ENCODE peak calls at places on chromosomes 5 and 9, in eight cellular contexts. Y is activated CD8-positive, alpha-beta T cell treated with anti-CD3 and anti-CD28 coated beads for 36 hours; E is breast epithelium; M is fibroblast of pulmonary artery; J is AG10803; A is fibroblast of mammary gland; G is H1; N is tibial artery. U is an unnamed sample.

GRCh38 chr9:104881991-104882555 is 45.9 kb downstream of the ABCA1 start:
- DNase-seq in N (no peak), A (no peak), G (no peak), J (no peak), E (no peak), M (no peak), Y (no peak), U (no peak)

GRCh38 chr5:112419596-112420110 is 576 bp upstream of the EPB41L4A start:
- DNase-seq in A (peak), Y (peak), J (peak), G (no peak), E (peak), M (peak), N (peak), U (no peak)

GRCh38 chr5:321726-322251 is 275 bp downstream of the AHRR start:
- DNase-seq in J (no peak), M (no peak), E (no peak), A (no peak), Y (peak), G (no peak), N (no peak), U (no peak)

GRCh38 chr5:115549154-115549553 is 4.6 kb upstream of the FEM1C start:
- DNase-seq in Y (peak), M (peak), J (no peak), G (peak), E (no peak), N (no peak), A (peak), U (no peak)

GRCh38 chr5:60959156-60959555 is 14.2 kb downstream of the NDUFAF2 start:
- DNase-seq in M (peak), J (peak), G (no peak), N (no peak), Y (no peak), E (no peak), A (peak), U (peak)

GRCh38 chr5:173315495-173316352 is 12.5 kb downstream of the STC2 start:
- DNase-seq in Y (peak), A (peak), E (peak), G (no peak), J (peak), M (peak), N (peak), U (peak)

GRCh38 chr5:170638454-170639220 is 134.8 kb downstream of the KCNIP1 start:
- DNase-seq in M (peak), G (peak), E (peak), N (peak), Y (peak), J (peak), A (peak), U (peak)

GRCh38 chr5:180130291-180130869 is 58.8 kb upstream of the RNF130 start:
- DNase-seq in N (no peak), Y (no peak), J (no peak), E (peak), M (no peak), A (no peak), G (no peak), U (no peak)

GRCh38 chr5:1079961-1080360 is 31.9 kb downstream of the SLC12A7 start:
- DNase-seq in J (no peak), E (no peak), G (no peak), N (no peak), A (no peak), Y (no peak), M (no peak), U (no peak)

GRCh38 chr5:38479315-38479904 is 77.0 kb downstream of the LIFR start:
- DNase-seq in N (no peak), A (peak), Y (no peak), M (no peak), J (no peak), G (no peak), E (no peak), U (no peak)

GRCh38 chr5:38478166-38478565 is 78.3 kb downstream of the LIFR start:
- DNase-seq in G (no peak), M (no peak), A (no peak), N (no peak), Y (no peak), E (no peak), J (no peak), U (no peak)

GRCh38 chr5:38483788-38484398 is 72.6 kb downstream of the LIFR start:
- DNase-seq in G (no peak), J (no peak), N (no peak), A (no peak), M (no peak), Y (no peak), E (no peak), U (no peak)
- TF ChIP-seq CTCF in G (peak), J (no peak), N (no peak), A (no peak), M (no peak), Y (no peak), E (no peak), U (peak)

DNA sequence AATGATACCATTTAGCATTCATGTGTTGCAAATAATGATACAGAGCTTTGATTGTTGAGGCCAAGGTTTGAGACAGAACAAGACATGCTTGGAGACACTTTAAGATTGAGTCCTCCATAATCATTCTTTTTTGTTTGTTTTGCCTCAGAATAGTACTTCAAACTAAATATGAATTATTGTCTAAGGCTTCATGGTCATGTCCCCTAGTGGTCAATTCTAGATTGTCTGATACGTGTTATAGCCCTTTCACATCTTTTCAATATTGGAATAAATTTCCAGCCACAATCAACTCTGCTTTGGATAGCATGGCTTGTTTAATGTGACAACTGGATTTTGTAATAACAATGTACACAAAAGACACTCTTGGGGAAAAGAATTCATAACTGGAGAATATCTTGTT is 64.2 kb downstream of the PRLR start:
- DNase-seq in N (no peak), Y (no peak), A (no peak), J (no peak), M (no peak), G (no peak), E (no peak), U (no peak)
- TF ChIP-seq CTCF in N (no peak), Y (no peak), A (peak), J (no peak), M (peak), G (no peak), E (no peak), U (peak)

DNA sequence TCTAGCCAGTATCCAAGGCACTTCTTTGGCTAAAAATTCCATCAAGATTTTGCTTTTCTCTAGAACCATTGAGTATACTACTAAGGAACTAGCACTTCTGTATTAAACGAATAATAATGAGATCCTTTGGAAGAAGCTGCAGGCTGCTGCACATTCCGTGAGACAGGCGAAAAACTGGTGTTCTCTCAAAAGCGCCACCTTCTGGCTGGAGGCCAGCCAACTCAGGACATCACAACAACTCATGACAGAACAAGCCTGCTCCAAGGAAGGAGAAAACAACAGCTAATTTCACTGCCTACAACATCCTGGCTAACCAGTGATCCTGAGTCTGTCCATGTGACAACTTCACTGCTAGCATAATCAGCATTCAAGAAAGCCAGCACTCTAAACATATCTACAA is 150.4 kb downstream of the YTHDC2 start:
- DNase-seq in G (peak), M (peak), N (peak), J (peak), E (no peak), Y (peak), A (peak), U (peak)
- TF ChIP-seq CTCF in G (peak), M (peak), N (no peak), J (peak), E (no peak), Y (peak), A (no peak), U (peak)

DNA sequence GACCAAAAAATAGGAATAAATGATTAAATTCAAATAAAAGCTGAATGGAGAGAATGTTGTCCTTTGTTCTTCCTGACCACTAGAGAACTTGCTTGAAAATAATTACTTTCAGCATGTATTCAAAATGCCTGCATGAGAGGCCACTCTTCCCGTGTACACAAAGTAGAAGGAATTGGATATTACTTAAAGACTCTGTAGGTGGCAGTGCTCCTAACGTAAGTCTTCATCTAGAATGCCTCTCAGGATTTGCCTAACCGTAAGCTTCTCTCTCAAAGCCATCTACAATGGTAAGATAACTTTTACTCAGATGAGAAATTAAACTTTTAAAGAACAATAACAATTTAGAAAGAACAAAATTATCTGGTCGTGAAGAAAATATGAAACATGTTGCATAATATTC is 620.0 kb upstream of the CCNG1 start:
- DNase-seq in N (no peak), G (no peak), E (no peak), Y (no peak), M (no peak), A (no peak), J (no peak), U (no peak)
- TF ChIP-seq CTCF in N (no peak), G (no peak), E (no peak), Y (no peak), M (no peak), A (no peak), J (no peak), U (no peak)

GRCh38 chr5:21391506-21391905 is 1403.5 kb upstream of the CDH18 start:
- DNase-seq in N (no peak), J (no peak), E (no peak), Y (no peak), G (no peak), A (peak), M (no peak), U (no peak)
- TF ChIP-seq CTCF in N (peak), J (no peak), E (no peak), Y (no peak), G (no peak), A (no peak), M (no peak), U (peak)

DNA sequence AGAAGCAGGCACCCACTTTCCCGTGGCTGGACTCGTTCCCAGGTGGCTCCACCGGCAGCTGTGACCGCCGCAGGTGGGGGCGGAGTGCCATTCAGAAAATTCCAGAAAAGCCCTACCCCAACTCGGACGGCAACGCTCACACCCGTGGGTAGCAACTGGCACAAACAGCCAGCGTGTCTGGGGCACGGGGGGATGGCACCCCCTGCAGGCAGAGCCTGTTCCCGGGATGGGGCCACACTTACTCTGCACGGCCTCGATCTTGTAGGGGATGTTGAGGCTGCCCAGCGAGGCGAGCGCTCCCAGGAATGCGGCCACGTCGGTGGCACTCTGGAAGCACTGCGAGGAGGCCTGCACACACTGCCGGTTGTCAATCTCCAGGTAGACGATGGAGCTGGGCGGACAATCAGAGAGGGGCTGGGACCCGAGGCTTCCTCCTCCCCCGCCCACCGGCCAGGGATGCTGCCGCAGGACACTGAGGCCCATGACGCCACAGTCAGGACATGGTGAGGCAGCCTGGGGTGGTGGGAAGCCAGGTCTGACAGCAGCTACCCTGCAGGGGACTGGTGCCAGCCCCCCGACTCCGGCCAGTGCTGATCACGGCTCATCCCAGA is 20.2 kb upstream of the SEC16A start:
- DNase-seq in N (no peak), Y (no peak), M (no peak), G (no peak), J (no peak), A (no peak), E (no peak), U (no peak)
- TF ChIP-seq CTCF in N (no peak), Y (no peak), M (peak), G (no peak), J (no peak), A (no peak), E (no peak), U (peak)

DNA sequence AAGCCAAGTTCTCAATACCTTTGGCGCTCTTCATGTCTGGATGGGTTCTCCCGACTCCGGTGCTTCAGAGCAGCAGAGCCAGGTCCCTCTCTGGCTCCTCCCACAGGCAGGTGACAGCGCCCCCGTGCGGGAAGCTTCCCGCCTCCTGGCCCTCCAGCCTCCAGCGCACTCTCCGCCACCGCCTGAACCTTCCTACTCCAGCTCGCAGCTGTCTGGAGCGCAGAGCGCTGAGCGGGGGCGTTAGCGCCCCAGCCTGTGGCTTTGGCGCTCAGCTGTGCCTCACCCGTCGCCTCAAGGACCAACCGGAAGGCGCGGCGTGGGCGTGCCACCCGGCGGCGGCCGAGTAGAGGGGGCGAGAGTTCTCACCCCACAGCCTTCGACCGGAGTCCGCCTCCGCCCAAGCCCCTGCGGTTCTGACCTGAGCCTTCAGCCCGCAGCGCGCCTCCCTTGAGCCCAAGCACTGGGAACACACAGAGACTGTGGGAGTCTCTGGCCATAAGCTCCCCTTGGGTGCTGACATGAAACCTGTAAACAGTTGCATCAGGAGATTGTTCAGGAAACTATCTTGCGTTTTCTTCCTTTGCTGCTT is at the start of gene SLCO4C1:
- DNase-seq in G (peak), E (peak), M (peak), Y (peak), A (peak), N (peak), J (peak), U (no peak)
- TF ChIP-seq CTCF in G (peak), E (no peak), M (peak), Y (peak), A (peak), N (peak), J (no peak), U (no peak)